ENCODE peak calls at places on chromosomes 1 and 21, in seven cellular contexts. One of them, this sample, is unnamed.

GRCh38 chr1:156359973-156360372 is 9.0 kb upstream of the RHBG start:
- DNase-seq in body of pancreas: no peak
- DNase-seq in fibroblast of mammary gland: peak; percentile 74
- DNase-seq in foreskin fibroblast: peak; percentile 84
- DNase-seq in ascending aorta: no peak
- DNase-seq in upper lobe of right lung: no peak
- DNase-seq in psoas muscle: no peak
- DNase-seq in this sample: peak; percentile 38

GRCh38 chr1:36528361-36529349 is 45.9 kb upstream of the CSF3R start:
- DNase-seq in body of pancreas: no peak
- DNase-seq in fibroblast of mammary gland: no peak
- DNase-seq in foreskin fibroblast: no peak
- DNase-seq in ascending aorta: peak; percentile 27
- DNase-seq in upper lobe of right lung: no peak
- DNase-seq in psoas muscle: no peak
- DNase-seq in this sample: no peak

GRCh38 chr1:6770727-6771567 is 14.3 kb upstream of the CAMTA1 start:
- DNase-seq in body of pancreas: no peak
- DNase-seq in fibroblast of mammary gland: peak; percentile 59
- DNase-seq in foreskin fibroblast: peak; percentile 79
- DNase-seq in ascending aorta: no peak
- DNase-seq in upper lobe of right lung: no peak
- DNase-seq in psoas muscle: no peak
- DNase-seq in this sample: peak; percentile 36

GRCh38 chr1:80892452-80892995 is 908.2 kb upstream of the ADGRL2 start:
- DNase-seq in body of pancreas: no peak
- DNase-seq in fibroblast of mammary gland: peak; percentile 12
- DNase-seq in foreskin fibroblast: peak; percentile 10
- DNase-seq in ascending aorta: no peak
- DNase-seq in upper lobe of right lung: no peak
- DNase-seq in psoas muscle: no peak
- DNase-seq in this sample: no peak

GRCh38 chr1:39845569-39846566 is 37.4 kb downstream of the TRIT1 start:
- DNase-seq in body of pancreas: peak; percentile 98
- DNase-seq in fibroblast of mammary gland: peak; percentile 68
- DNase-seq in foreskin fibroblast: peak; percentile 65
- DNase-seq in ascending aorta: peak; percentile 77
- DNase-seq in upper lobe of right lung: peak; percentile 84
- DNase-seq in psoas muscle: peak; percentile 73
- DNase-seq in this sample: peak; percentile 89

GRCh38 chr1:160406131-160406968 is 6.0 kb downstream of the VANGL2 start:
- DNase-seq in body of pancreas: no peak
- DNase-seq in fibroblast of mammary gland: no peak
- DNase-seq in foreskin fibroblast: no peak
- DNase-seq in ascending aorta: no peak
- DNase-seq in upper lobe of right lung: no peak
- DNase-seq in psoas muscle: no peak
- DNase-seq in this sample: no peak

GRCh38 chr1:114238066-114238465 is 84.4 kb upstream of the SYT6 start:
- DNase-seq in body of pancreas: no peak
- DNase-seq in fibroblast of mammary gland: no peak
- DNase-seq in foreskin fibroblast: no peak
- DNase-seq in ascending aorta: no peak
- DNase-seq in upper lobe of right lung: no peak
- DNase-seq in psoas muscle: no peak
- DNase-seq in this sample: no peak

GRCh38 chr1:201042663-201043461 is 19.3 kb upstream of the KIF21B start:
- DNase-seq in body of pancreas: peak; percentile 74
- DNase-seq in fibroblast of mammary gland: peak; percentile 66
- DNase-seq in foreskin fibroblast: peak; percentile 82
- DNase-seq in ascending aorta: peak; percentile 71
- DNase-seq in upper lobe of right lung: no peak
- DNase-seq in psoas muscle: peak; percentile 53
- DNase-seq in this sample: peak; percentile 77

GRCh38 chr1:161725888-161726630 is 4.7 kb downstream of the FCRLB start:
- DNase-seq in body of pancreas: peak; percentile 51
- DNase-seq in fibroblast of mammary gland: peak; percentile 42
- DNase-seq in foreskin fibroblast: peak; percentile 73
- DNase-seq in ascending aorta: peak; percentile 71
- DNase-seq in upper lobe of right lung: peak; percentile 77
- DNase-seq in psoas muscle: peak; percentile 39
- DNase-seq in this sample: peak; percentile 55

GRCh38 chr1:233090706-233091494 is 140.5 kb downstream of the NTPCR start:
- DNase-seq in body of pancreas: no peak
- DNase-seq in fibroblast of mammary gland: no peak
- DNase-seq in foreskin fibroblast: no peak
- DNase-seq in ascending aorta: no peak
- DNase-seq in upper lobe of right lung: no peak
- DNase-seq in psoas muscle: no peak
- DNase-seq in this sample: no peak

GRCh38 chr1:164982545-164982944 is 374.0 kb downstream of the LMX1A start:
- DNase-seq in body of pancreas: no peak
- DNase-seq in fibroblast of mammary gland: no peak
- DNase-seq in foreskin fibroblast: no peak
- DNase-seq in ascending aorta: no peak
- DNase-seq in upper lobe of right lung: no peak
- DNase-seq in psoas muscle: no peak
- DNase-seq in this sample: no peak

GRCh38 chr1:183279835-183280234 is 93.8 kb downstream of the LAMC2 start:
- DNase-seq in body of pancreas: no peak
- DNase-seq in fibroblast of mammary gland: peak; percentile 97
- DNase-seq in foreskin fibroblast: peak; percentile 84
- DNase-seq in ascending aorta: peak; percentile 73
- DNase-seq in upper lobe of right lung: peak; percentile 83
- DNase-seq in psoas muscle: peak; percentile 63
- DNase-seq in this sample: peak; percentile 96

GRCh38 chr1:82492168-82492567 is 691.4 kb downstream of the ADGRL2 start:
- DNase-seq in body of pancreas: no peak
- DNase-seq in fibroblast of mammary gland: no peak
- DNase-seq in foreskin fibroblast: peak; percentile 11
- DNase-seq in ascending aorta: no peak
- DNase-seq in upper lobe of right lung: no peak
- DNase-seq in psoas muscle: no peak
- DNase-seq in this sample: no peak

GRCh38 chr1:77228836-77229235 is 9.6 kb upstream of the PIGK start:
- DNase-seq in body of pancreas: no peak
- DNase-seq in fibroblast of mammary gland: no peak
- DNase-seq in foreskin fibroblast: no peak
- DNase-seq in ascending aorta: no peak
- DNase-seq in upper lobe of right lung: no peak
- DNase-seq in psoas muscle: no peak
- DNase-seq in this sample: no peak

GRCh38 chr21:22224261-22224660 is 1226.1 kb downstream of the NCAM2 start:
- DNase-seq in body of pancreas: no peak
- DNase-seq in fibroblast of mammary gland: no peak
- DNase-seq in foreskin fibroblast: no peak
- DNase-seq in ascending aorta: no peak
- DNase-seq in upper lobe of right lung: no peak
- DNase-seq in psoas muscle: no peak
- DNase-seq in this sample: no peak

GRCh38 chr1:966135-966602 is at the start of gene PLEKHN1:
- DNase-seq in body of pancreas: peak; percentile 49
- DNase-seq in fibroblast of mammary gland: peak; percentile 42
- DNase-seq in foreskin fibroblast: peak; percentile 76
- DNase-seq in ascending aorta: no peak
- DNase-seq in upper lobe of right lung: no peak
- DNase-seq in psoas muscle: peak; percentile 22
- DNase-seq in this sample: peak; percentile 31

GRCh38 chr1:71047635-71048607 is at the start of gene PTGER3:
- DNase-seq in body of pancreas: peak; percentile 89
- DNase-seq in fibroblast of mammary gland: no peak
- DNase-seq in foreskin fibroblast: peak; percentile 49
- DNase-seq in ascending aorta: peak; percentile 91
- DNase-seq in upper lobe of right lung: peak; percentile 88
- DNase-seq in psoas muscle: peak; percentile 61
- DNase-seq in this sample: no peak

GRCh38 chr1:154186177-154186576 is 5.7 kb downstream of the TPM3 start:
- DNase-seq in body of pancreas: peak; percentile 75
- DNase-seq in fibroblast of mammary gland: peak; percentile 52
- DNase-seq in foreskin fibroblast: peak; percentile 72
- DNase-seq in ascending aorta: no peak
- DNase-seq in upper lobe of right lung: peak; percentile 80
- DNase-seq in psoas muscle: peak; percentile 49
- DNase-seq in this sample: peak; percentile 65

GRCh38 chr1:162347281-162347680 is 29.4 kb downstream of the SPATA46 start:
- DNase-seq in body of pancreas: no peak
- DNase-seq in fibroblast of mammary gland: no peak
- DNase-seq in foreskin fibroblast: no peak
- DNase-seq in ascending aorta: no peak
- DNase-seq in upper lobe of right lung: no peak
- DNase-seq in psoas muscle: no peak
- DNase-seq in this sample: no peak

GRCh38 chr1:36562181-36562685 is 79.5 kb upstream of the CSF3R start:
- DNase-seq in body of pancreas: no peak
- DNase-seq in fibroblast of mammary gland: no peak
- DNase-seq in foreskin fibroblast: no peak
- DNase-seq in ascending aorta: no peak
- DNase-seq in upper lobe of right lung: no peak
- DNase-seq in psoas muscle: no peak
- DNase-seq in this sample: no peak

GRCh38 chr1:172851077-172851476 is 192.2 kb downstream of the FASLG start:
- DNase-seq in body of pancreas: no peak
- DNase-seq in fibroblast of mammary gland: peak; percentile 15
- DNase-seq in foreskin fibroblast: peak; percentile 55
- DNase-seq in ascending aorta: no peak
- DNase-seq in upper lobe of right lung: no peak
- DNase-seq in psoas muscle: no peak
- DNase-seq in this sample: peak; percentile 65

GRCh38 chr1:202270871-202271326 is 70.8 kb downstream of the UBE2T start:
- DNase-seq in body of pancreas: no peak
- DNase-seq in fibroblast of mammary gland: no peak
- DNase-seq in foreskin fibroblast: no peak
- DNase-seq in ascending aorta: peak; percentile 25
- DNase-seq in upper lobe of right lung: no peak
- DNase-seq in psoas muscle: no peak
- DNase-seq in this sample: no peak
- H3K4me3 ChIP-seq in body of pancreas: no peak overlapping the region
- H3K4me3 ChIP-seq in fibroblast of mammary gland: no peak overlapping the region
- H3K4me3 ChIP-seq in foreskin fibroblast: no peak overlapping the region
- H3K4me3 ChIP-seq in ascending aorta: no peak overlapping the region
- H3K4me3 ChIP-seq in upper lobe of right lung: no peak overlapping the region
- H3K4me3 ChIP-seq in psoas muscle: no peak overlapping the region
- H3K4me3 ChIP-seq in this sample: no peak overlapping the region

DNA sequence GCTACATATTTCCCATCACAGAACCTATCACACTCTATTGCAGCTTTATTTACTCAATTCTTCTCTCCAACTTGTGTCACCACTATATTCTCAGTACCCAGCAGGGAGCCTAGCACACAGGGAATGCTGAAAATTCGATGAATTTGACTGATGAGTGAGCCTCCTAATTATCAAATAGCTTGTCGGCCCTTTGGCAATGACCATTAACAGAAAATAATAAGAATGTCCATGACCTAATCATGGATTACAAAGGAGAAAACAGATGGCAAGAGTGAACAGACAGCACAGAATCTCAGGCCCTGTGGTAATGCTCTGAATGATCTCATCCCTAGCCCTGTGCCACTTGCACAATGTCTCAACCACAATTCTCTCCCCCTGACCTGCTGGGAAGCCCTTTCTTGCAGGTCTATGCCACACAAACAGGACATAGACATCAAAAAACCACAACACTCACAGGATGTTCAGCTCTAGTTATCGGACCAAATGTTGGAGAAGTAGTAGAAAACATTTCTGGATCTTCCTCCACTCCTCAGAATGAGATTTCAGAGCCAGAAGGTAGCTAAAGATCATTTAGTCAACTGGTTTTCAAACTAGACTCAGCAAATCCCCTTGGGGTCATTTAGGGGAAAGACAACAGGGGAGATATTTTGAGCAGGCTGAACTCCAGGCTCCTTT is 68.4 kb downstream of the LUZP1 start:
- DNase-seq in body of pancreas: peak; percentile 27
- DNase-seq in fibroblast of mammary gland: peak; percentile 97
- DNase-seq in foreskin fibroblast: peak; percentile 96
- DNase-seq in ascending aorta: peak; percentile 82
- DNase-seq in upper lobe of right lung: no peak
- DNase-seq in psoas muscle: no peak
- DNase-seq in this sample: peak; percentile 98
- TF ChIP-seq CTCF in body of pancreas: no peak
- TF ChIP-seq CTCF in fibroblast of mammary gland: no peak
- TF ChIP-seq CTCF in foreskin fibroblast: no peak
- TF ChIP-seq CTCF in ascending aorta: no peak
- TF ChIP-seq CTCF in upper lobe of right lung: no peak
- TF ChIP-seq CTCF in psoas muscle: no peak
- TF ChIP-seq CTCF in this sample: peak; percentile 8

DNA sequence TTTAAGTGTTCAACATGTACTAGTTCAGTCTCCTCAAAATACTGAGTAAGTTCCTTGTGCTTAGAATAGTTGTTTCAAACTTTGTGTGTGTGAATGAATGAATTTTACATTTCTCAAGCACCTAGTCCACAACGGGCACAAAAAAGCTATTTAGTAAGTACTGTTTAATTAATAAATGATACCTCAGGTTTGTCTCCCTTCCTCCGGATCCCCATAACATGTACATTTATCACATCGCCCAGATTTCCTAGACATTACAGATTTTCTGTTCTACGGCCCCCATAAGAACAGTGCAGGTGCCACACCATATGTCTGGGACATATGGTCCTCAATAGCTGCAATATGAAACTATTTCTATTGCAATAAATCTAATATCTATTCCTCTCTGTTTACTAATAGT is 1.3 kb upstream of the TTF2 start:
- DNase-seq in body of pancreas: no peak
- DNase-seq in fibroblast of mammary gland: no peak
- DNase-seq in foreskin fibroblast: no peak
- DNase-seq in ascending aorta: no peak
- DNase-seq in upper lobe of right lung: no peak
- DNase-seq in psoas muscle: no peak
- DNase-seq in this sample: no peak
- H3K4me3 ChIP-seq in body of pancreas: peak overlapping the region; percentile 48
- H3K4me3 ChIP-seq in fibroblast of mammary gland: no peak overlapping the region
- H3K4me3 ChIP-seq in foreskin fibroblast: no peak overlapping the region
- H3K4me3 ChIP-seq in ascending aorta: peak overlapping the region; percentile 77
- H3K4me3 ChIP-seq in upper lobe of right lung: peak overlapping the region; percentile 84
- H3K4me3 ChIP-seq in psoas muscle: peak overlapping the region; percentile 86
- H3K4me3 ChIP-seq in this sample: no peak overlapping the region

GRCh38 chr1:55070765-55071164 is 31.4 kb downstream of the PCSK9 start:
- DNase-seq in body of pancreas: no peak
- DNase-seq in fibroblast of mammary gland: no peak
- DNase-seq in foreskin fibroblast: no peak
- DNase-seq in ascending aorta: no peak
- DNase-seq in upper lobe of right lung: no peak
- DNase-seq in psoas muscle: no peak
- DNase-seq in this sample: no peak

GRCh38 chr1:55069280-55069679 is 29.9 kb downstream of the PCSK9 start:
- DNase-seq in body of pancreas: no peak
- DNase-seq in fibroblast of mammary gland: no peak
- DNase-seq in foreskin fibroblast: no peak
- DNase-seq in ascending aorta: no peak
- DNase-seq in upper lobe of right lung: no peak
- DNase-seq in psoas muscle: no peak
- DNase-seq in this sample: no peak

GRCh38 chr1:55070291-55070690 is 30.9 kb downstream of the PCSK9 start:
- DNase-seq in body of pancreas: no peak
- DNase-seq in fibroblast of mammary gland: no peak
- DNase-seq in foreskin fibroblast: no peak
- DNase-seq in ascending aorta: no peak
- DNase-seq in upper lobe of right lung: no peak
- DNase-seq in psoas muscle: no peak
- DNase-seq in this sample: no peak

GRCh38 chr1:55073187-55073916 is 34.0 kb downstream of the PCSK9 start:
- DNase-seq in body of pancreas: no peak
- DNase-seq in fibroblast of mammary gland: no peak
- DNase-seq in foreskin fibroblast: no peak
- DNase-seq in ascending aorta: no peak
- DNase-seq in upper lobe of right lung: no peak
- DNase-seq in psoas muscle: no peak
- DNase-seq in this sample: no peak

GRCh38 chr1:55071477-55071876 is 32.1 kb downstream of the PCSK9 start:
- DNase-seq in body of pancreas: no peak
- DNase-seq in fibroblast of mammary gland: peak; percentile 51
- DNase-seq in foreskin fibroblast: peak; percentile 74
- DNase-seq in ascending aorta: no peak
- DNase-seq in upper lobe of right lung: no peak
- DNase-seq in psoas muscle: no peak
- DNase-seq in this sample: peak; percentile 61
- TF ChIP-seq CTCF in body of pancreas: no peak
- TF ChIP-seq CTCF in fibroblast of mammary gland: peak; percentile 52
- TF ChIP-seq CTCF in foreskin fibroblast: peak; percentile 61
- TF ChIP-seq CTCF in ascending aorta: no peak
- TF ChIP-seq CTCF in upper lobe of right lung: peak; percentile 16
- TF ChIP-seq CTCF in psoas muscle: peak; percentile 5
- TF ChIP-seq CTCF in this sample: peak; percentile 66

This sample was measured in fibroblast of villous mesenchyme.